ENCODE peak calls at places on chromosome 18, in ten cellular contexts. O is cardiac muscle cell; Y is left lung; B is hepatocyte; N is sigmoid colon; I is heart right ventricle; S is kidney; M is CD8-positive, alpha-beta T cell; L is MM.1S; D is CD4-positive, CD25-positive, alpha-beta regulatory T cell. X is an unnamed sample. For H3K4me1, the result is how much of the 10 kb centered on the place peaks cover.

GRCh38 chr18:76691800-76692199 is 130.6 kb upstream of the ZNF236 start:
- DNase-seq in O (peak), Y (no peak), B (no peak), N (peak), I (no peak), S (no peak), M (no peak), L (no peak), D (no peak), X (no peak)

GRCh38 chr18:76506395-76506794 is 11.4 kb upstream of the ZNF516 start:
- DNase-seq in O (no peak), Y (no peak), B (no peak), N (no peak), I (no peak), S (peak), M (no peak), L (no peak), D (no peak), X (no peak)

GRCh38 chr18:45687617-45688016 is 36.4 kb upstream of the SLC14A1 start:
- DNase-seq in O (no peak), Y (no peak), B (no peak), N (no peak), I (no peak), S (no peak), M (no peak), L (peak), D (peak), X (no peak)

GRCh38 chr18:8686556-8686955 is 18.8 kb upstream of the MTCL1 start:
- DNase-seq in O (no peak), Y (no peak), B (no peak), N (no peak), I (no peak), S (no peak), M (no peak), L (no peak), D (no peak), X (no peak)

GRCh38 chr18:79523221-79523737 is 127.5 kb downstream of the NFATC1 start:
- DNase-seq in O (no peak), Y (no peak), B (no peak), N (no peak), I (no peak), S (peak), M (peak), L (no peak), D (peak), X (no peak)

GRCh38 chr18:74493689-74494088 is 2.5 kb upstream of the CNDP2 start:
- DNase-seq in O (peak), Y (no peak), B (peak), N (no peak), I (peak), S (no peak), M (peak), L (peak), D (peak), X (peak)

GRCh38 chr18:7273301-7273911 is 42.5 kb downstream of the LRRC30 start:
- DNase-seq in O (peak), Y (peak), B (peak), N (peak), I (peak), S (peak), M (no peak), L (no peak), D (no peak), X (peak)

GRCh38 chr18:74692367-74693013 is 94.8 kb downstream of the ZNF407 start:
- DNase-seq in O (no peak), Y (no peak), B (no peak), N (no peak), I (no peak), S (no peak), M (no peak), L (no peak), D (no peak), X (no peak)

GRCh38 chr18:74652392-74652988 is 54.8 kb downstream of the ZNF407 start:
- DNase-seq in O (peak), Y (no peak), B (peak), N (no peak), I (no peak), S (no peak), M (no peak), L (peak), D (no peak), X (peak)

GRCh38 chr18:21557607-21558253 is 42.8 kb downstream of the ESCO1 start:
- DNase-seq in O (peak), Y (no peak), B (no peak), N (no peak), I (no peak), S (no peak), M (no peak), L (no peak), D (no peak), X (no peak)

GRCh38 chr18:2173464-2173863 is 397.8 kb downstream of the METTL4 start:
- DNase-seq in O (peak), Y (no peak), B (peak), N (no peak), I (peak), S (no peak), M (no peak), L (no peak), D (no peak), X (peak)

GRCh38 chr18:40841473-40841872 is 1113.6 kb upstream of the PIK3C3 start:
- DNase-seq in O (peak), Y (no peak), B (no peak), N (no peak), I (no peak), S (no peak), M (no peak), L (no peak), D (no peak), X (peak)

GRCh38 chr18:34248727-34249126 is 24.0 kb upstream of the NOL4 start:
- DNase-seq in O (no peak), Y (no peak), B (no peak), N (no peak), I (no peak), S (no peak), M (no peak), L (no peak), D (no peak), X (no peak)

GRCh38 chr18:1708006-1708405 is 803.3 kb downstream of the ADCYAP1 start:
- DNase-seq in O (no peak), Y (no peak), B (no peak), N (no peak), I (no peak), S (no peak), M (no peak), L (no peak), D (no peak), X (peak)

GRCh38 chr18:57116598-57117132 is 30.2 kb upstream of the BOD1L2 start:
- DNase-seq in O (no peak), Y (no peak), B (no peak), N (no peak), I (no peak), S (no peak), M (no peak), L (no peak), D (no peak), X (no peak)

GRCh38 chr18:78965917-78966878 is 13.4 kb upstream of the SALL3 start:
- DNase-seq in O (no peak), Y (no peak), B (no peak), N (no peak), I (no peak), S (peak), M (no peak), L (no peak), D (no peak), X (no peak)

GRCh38 chr18:2906522-2907458 is 60.0 kb downstream of the EMILIN2 start:
- DNase-seq in O (peak), Y (peak), B (peak), N (no peak), I (peak), S (peak), M (peak), L (peak), D (peak), X (peak)

GRCh38 chr18:22169011-22169888 is at the start of gene GATA6:
- DNase-seq in O (peak), Y (peak), B (peak), N (peak), I (peak), S (peak), M (peak), L (no peak), D (no peak), X (peak)

GRCh38 chr18:42961298-42961697 is 154.2 kb downstream of the RIT2 start:
- DNase-seq in O (no peak), Y (no peak), B (no peak), N (no peak), I (no peak), S (no peak), M (no peak), L (no peak), D (no peak), X (no peak)

GRCh38 chr18:76149284-76149683 is 345.8 kb downstream of the ZNF516 start:
- DNase-seq in O (no peak), Y (no peak), B (no peak), N (no peak), I (no peak), S (no peak), M (no peak), L (no peak), D (no peak), X (no peak)

GRCh38 chr18:75533954-75534353 is 106.5 kb upstream of the SMIM21 start:
- DNase-seq in O (peak), Y (peak), B (no peak), N (no peak), I (no peak), S (no peak), M (no peak), L (no peak), D (no peak), X (no peak)

GRCh38 chr18:23826850-23827620 is 137.8 kb downstream of the LAMA3 start:
- DNase-seq in O (no peak), Y (no peak), B (no peak), N (no peak), I (no peak), S (no peak), M (no peak), L (no peak), D (no peak), X (no peak)

GRCh38 chr18:61551586-61551985 is 218.4 kb downstream of the CDH20 start:
- DNase-seq in O (peak), Y (no peak), B (peak), N (no peak), I (peak), S (no peak), M (peak), L (peak), D (no peak), X (peak)

GRCh38 chr18:48951448-48952286 is 902 bp upstream of the SMAD7 start:
- DNase-seq in O (peak), Y (peak), B (peak), N (peak), I (peak), S (peak), M (peak), L (peak), D (peak), X (peak)

GRCh38 chr18:48954837-48955527 is 4.2 kb upstream of the SMAD7 start:
- DNase-seq in O (no peak), Y (no peak), B (no peak), N (no peak), I (no peak), S (no peak), M (no peak), L (no peak), D (no peak), X (no peak)

GRCh38 chr18:48950536-48951447 is at the start of gene SMAD7:
- DNase-seq in O (no peak), Y (peak), B (peak), N (no peak), I (peak), S (peak), M (no peak), L (no peak), D (no peak), X (no peak)

GRCh38 chr18:48953096-48953706 is 2.4 kb upstream of the SMAD7 start:
- DNase-seq in O (no peak), Y (no peak), B (no peak), N (no peak), I (no peak), S (no peak), M (no peak), L (no peak), D (no peak), X (no peak)

GRCh38 chr18:48952287-48953095 is 1.7 kb upstream of the SMAD7 start:
- DNase-seq in O (peak), Y (peak), B (peak), N (peak), I (peak), S (peak), M (peak), L (peak), D (peak), X (peak)
- H3K4me1 ChIP-seq in O (under half), Y (under half), B (under half), N (under half), I (half or more), S (under half), M (under half), L (under half), D (under half), X (under half)

DNA sequence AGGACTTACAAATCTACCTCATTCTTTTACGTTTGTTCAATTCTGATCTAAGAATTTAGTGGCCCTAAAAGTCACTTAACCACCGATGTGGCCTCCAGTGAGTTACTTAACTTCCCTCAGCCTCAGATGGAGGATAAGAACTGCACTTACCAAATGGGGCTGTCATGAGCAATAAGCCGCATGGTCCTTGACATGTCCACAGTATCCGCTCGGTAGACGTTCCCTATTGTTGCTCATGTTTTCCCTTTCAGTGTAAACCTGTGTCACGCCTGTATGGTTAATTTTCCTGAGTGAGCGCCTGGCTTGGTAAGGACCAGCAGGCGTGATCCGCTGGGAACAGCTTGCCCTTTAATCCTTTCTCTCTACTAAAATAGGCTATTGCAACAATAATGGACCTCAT is 20.3 kb downstream of the SEC11C start:
- DNase-seq in O (no peak), Y (no peak), B (no peak), N (no peak), I (no peak), S (no peak), M (no peak), L (no peak), D (no peak), X (no peak)
- H3K4me1 ChIP-seq in O (under half), Y (under half), B (under half), N (under half), I (under half), S (under half), M (under half), L (under half), D (under half), X (under half)

GRCh38 chr18:63317556-63317946 is 2.0 kb downstream of the BCL2 start:
- DNase-seq in O (no peak), Y (no peak), B (no peak), N (no peak), I (no peak), S (no peak), M (no peak), L (peak), D (no peak), X (no peak)
- H3K4me1 ChIP-seq in O (under half), Y (under half), B (under half), N (under half), I (half or more), S (under half), M (under half), L (under half), D (half or more), X (under half)

DNA sequence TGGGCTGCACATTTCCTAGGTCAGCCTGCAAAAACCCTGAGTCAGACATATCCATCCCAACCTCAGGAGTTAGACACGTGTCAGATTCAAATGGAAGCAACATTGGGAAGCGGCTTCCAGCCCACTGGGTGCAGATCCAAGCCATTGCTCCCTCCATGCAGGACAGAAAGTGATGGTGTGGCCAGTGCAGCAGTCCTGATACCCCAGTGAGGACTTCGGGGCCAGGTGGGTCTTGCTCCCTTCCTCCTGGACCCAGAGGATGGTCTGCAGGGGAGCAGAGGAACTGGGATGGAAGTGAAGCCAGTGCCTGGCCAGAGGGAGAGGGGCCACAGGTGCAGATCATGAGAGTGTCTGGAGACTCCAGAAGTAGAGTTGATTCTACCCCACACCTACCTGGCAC is 252.0 kb downstream of the FAM210A start:
- DNase-seq in O (no peak), Y (no peak), B (no peak), N (no peak), I (no peak), S (no peak), M (no peak), L (no peak), D (no peak), X (no peak)
- H3K4me1 ChIP-seq in O (under half), Y (under half), B (under half), N (half or more), I (half or more), S (under half), M (under half), L (under half), D (under half), X (under half)

GRCh38 chr18:36126668-36127067 is 2.5 kb downstream of the SLC39A6 start:
- DNase-seq in O (no peak), Y (no peak), B (no peak), N (no peak), I (no peak), S (no peak), M (no peak), L (no peak), D (no peak), X (no peak)
- H3K4me1 ChIP-seq in O (under half), Y (under half), B (under half), N (under half), I (under half), S (under half), M (under half), L (under half), D (under half), X (under half)

DNA sequence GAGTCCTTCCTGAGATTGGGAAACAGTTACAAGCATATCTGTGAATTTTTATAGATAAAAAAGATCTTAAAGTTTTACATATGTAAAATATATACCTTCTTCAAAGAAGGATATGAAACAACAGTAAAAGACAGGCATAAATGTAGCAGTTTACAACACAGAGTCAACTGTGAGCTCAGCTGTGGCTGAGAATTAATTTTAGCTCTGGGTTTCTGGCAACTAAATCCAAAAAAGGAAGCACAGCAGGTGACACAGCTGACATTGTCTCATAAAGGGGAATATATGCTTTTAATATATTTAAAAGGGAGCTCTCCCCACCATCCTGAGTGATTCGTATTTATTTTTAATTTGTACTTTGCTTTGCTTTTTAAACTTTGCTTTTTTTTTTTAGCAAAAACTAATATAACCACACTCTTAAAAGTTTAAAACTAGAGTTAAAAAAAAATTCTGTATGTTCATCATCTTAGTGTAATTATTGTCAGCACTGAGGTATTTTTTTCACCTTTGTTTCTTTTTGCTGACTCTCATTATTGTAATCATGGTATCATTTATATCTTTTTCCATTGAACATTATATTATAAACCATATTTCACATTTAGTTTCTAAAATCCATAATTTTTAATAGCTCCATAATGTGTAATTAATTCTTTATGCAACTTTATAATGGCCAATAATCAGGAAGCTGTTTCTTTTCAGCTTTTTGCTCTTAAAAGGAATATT is 6.7 kb downstream of the TUBB6 start:
- DNase-seq in O (no peak), Y (no peak), B (no peak), N (no peak), I (no peak), S (no peak), M (no peak), L (peak), D (no peak), X (no peak)
- H3K4me1 ChIP-seq in O (under half), Y (under half), B (under half), N (half or more), I (half or more), S (under half), M (under half), L (under half), D (under half), X (under half)

DNA sequence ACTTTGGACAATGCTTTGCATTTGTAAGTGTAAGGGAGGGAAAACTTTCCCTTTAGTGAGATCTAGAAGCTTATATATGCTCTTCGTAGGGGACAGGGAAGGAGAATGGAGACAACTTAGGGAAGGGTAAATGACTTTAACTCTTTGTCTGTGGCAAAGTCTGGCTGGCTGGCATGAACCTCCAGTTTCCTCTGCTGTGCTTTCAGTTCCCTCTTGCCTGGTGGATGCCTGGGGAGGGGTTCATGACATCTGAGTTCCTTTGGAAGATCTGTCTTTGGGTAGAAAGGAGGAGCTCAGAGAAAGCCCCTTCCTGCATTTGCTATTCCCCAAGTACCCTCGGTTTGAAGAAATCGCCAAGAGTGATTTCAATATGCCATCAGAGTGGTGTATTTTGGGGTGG is 143.6 kb downstream of the VAPA start:
- DNase-seq in O (no peak), Y (no peak), B (no peak), N (no peak), I (no peak), S (no peak), M (no peak), L (no peak), D (no peak), X (no peak)
- H3K4me1 ChIP-seq in O (under half), Y (half or more), B (under half), N (half or more), I (half or more), S (under half), M (under half), L (under half), D (under half), X (under half)

GRCh38 chr18:4256786-4257417 is 198.2 kb downstream of the DLGAP1 start:
- DNase-seq in O (no peak), Y (no peak), B (no peak), N (no peak), I (no peak), S (no peak), M (no peak), L (no peak), D (no peak), X (no peak)

GRCh38 chr18:4254840-4255239 is 200.3 kb downstream of the DLGAP1 start:
- DNase-seq in O (no peak), Y (no peak), B (no peak), N (no peak), I (no peak), S (no peak), M (no peak), L (no peak), D (no peak), X (no peak)

GRCh38 chr18:4250141-4250540 is 205.0 kb downstream of the DLGAP1 start:
- DNase-seq in O (no peak), Y (no peak), B (no peak), N (no peak), I (no peak), S (no peak), M (no peak), L (no peak), D (no peak), X (no peak)

GRCh38 chr18:4251873-4252272 is 203.2 kb downstream of the DLGAP1 start:
- DNase-seq in O (no peak), Y (no peak), B (no peak), N (no peak), I (no peak), S (no peak), M (no peak), L (no peak), D (no peak), X (no peak)

GRCh38 chr18:4252840-4253239 is 202.3 kb downstream of the DLGAP1 start:
- DNase-seq in O (no peak), Y (no peak), B (no peak), N (no peak), I (no peak), S (no peak), M (no peak), L (no peak), D (no peak), X (no peak)
- H3K4me1 ChIP-seq in O (under half), Y (under half), B (under half), N (under half), I (under half), S (under half), M (under half), L (under half), D (under half), X (under half)

GRCh38 chr18:48838921-48839818 is 111.6 kb downstream of the SMAD7 start:
- DNase-seq in O (peak), Y (no peak), B (peak), N (no peak), I (no peak), S (peak), M (no peak), L (no peak), D (no peak), X (peak)

GRCh38 chr18:48836806-48837615 is 113.8 kb downstream of the SMAD7 start:
- DNase-seq in O (no peak), Y (no peak), B (no peak), N (peak), I (no peak), S (peak), M (no peak), L (no peak), D (no peak), X (no peak)

GRCh38 chr18:48836231-48836805 is 114.4 kb downstream of the SMAD7 start:
- DNase-seq in O (no peak), Y (no peak), B (no peak), N (peak), I (no peak), S (peak), M (no peak), L (no peak), D (no peak), X (no peak)

GRCh38 chr18:48838166-48838775 is 112.5 kb downstream of the SMAD7 start:
- DNase-seq in O (no peak), Y (no peak), B (no peak), N (no peak), I (no peak), S (peak), M (no peak), L (no peak), D (no peak), X (no peak)

GRCh38 chr18:48837676-48838075 is 113.1 kb downstream of the SMAD7 start:
- DNase-seq in O (no peak), Y (no peak), B (no peak), N (peak), I (no peak), S (peak), M (no peak), L (no peak), D (no peak), X (no peak)
- H3K4me1 ChIP-seq in O (half or more), Y (half or more), B (half or more), N (under half), I (half or more), S (under half), M (half or more), L (under half), D (under half), X (under half)

X was measured in PC-3.